ENCODE peak calls at places on chromosomes 11 and 22, in five cellular contexts. A is CD8-positive, alpha-beta T cell; C is effector memory CD4-positive, alpha-beta T cell; U is IMR-90; I is GM23248. D is an unnamed sample. For H3K36me3 and H3K4me1, the result is how much of the 10 kb centered on the place peaks cover.

GRCh38 chr22:37726240-37726887 is 29.5 kb downstream of the TRIOBP start:
- DNase-seq in A (no peak), C (no peak), I (peak), U (peak), D (no peak)

GRCh38 chr22:46917702-46918101 is 155.3 kb downstream of the TBC1D22A start:
- DNase-seq in A (no peak), C (no peak), I (no peak), U (no peak), D (no peak)

GRCh38 chr22:32205974-32206773 is 1.3 kb upstream of the RFPL2 start:
- DNase-seq in C (no peak), U (no peak), I (no peak), A (no peak), D (no peak)

GRCh38 chr22:47152236-47152635 is 389.8 kb downstream of the TBC1D22A start:
- DNase-seq in I (no peak), A (no peak), C (no peak), U (no peak), D (no peak)

GRCh38 chr11:46353706-46354105 is 6.4 kb downstream of the DGKZ start:
- DNase-seq in C (no peak), A (no peak), I (peak), U (peak), D (no peak)

GRCh38 chr22:44368611-44369010 is 55.9 kb upstream of the SHISAL1 start:
- DNase-seq in A (no peak), U (no peak), C (no peak), I (no peak), D (no peak)

GRCh38 chr11:121547574-121547973 is 94.8 kb upstream of the SORL1-AS1 start:
- DNase-seq in I (no peak), A (no peak), C (no peak), U (no peak), D (no peak)

GRCh38 chr11:78351193-78351592 is 66.4 kb downstream of the GAB2 start:
- DNase-seq in U (no peak), A (no peak), I (peak), C (no peak), D (no peak)

GRCh38 chr11:46472662-46472994 is 81.1 kb upstream of the CHRM4 start:
- DNase-seq in A (no peak), C (no peak), I (no peak), U (no peak), D (no peak)

GRCh38 chr11:118295834-118296454 is 8.6 kb upstream of the CD3E start:
- DNase-seq in U (peak), A (peak), C (no peak), I (peak), D (peak)

GRCh38 chr11:109972181-109972715 is 120.9 kb upstream of the ZC3H12C start:
- DNase-seq in U (peak), A (no peak), C (no peak), I (no peak), D (no peak)

GRCh38 chr11:96155627-96156378 is 187.2 kb downstream of the MAML2 start:
- DNase-seq in I (peak), A (no peak), C (no peak), U (peak), D (no peak)

GRCh38 chr11:64924910-64925284 is 408 bp downstream of the PPP2R5B start:
- DNase-seq in C (no peak), A (no peak), I (peak), U (no peak), D (no peak)

GRCh38 chr11:33135216-33135615 is 26.1 kb downstream of the CSTF3 start:
- DNase-seq in I (peak), C (no peak), A (no peak), U (peak), D (no peak)

GRCh38 chr11:66429983-66430602 is 8.6 kb downstream of the MRPL11 start:
- DNase-seq in U (peak), C (peak), I (peak), A (peak), D (peak)

GRCh38 chr22:36853407-36854099 is 7.3 kb upstream of the NCF4 start:
- DNase-seq in C (peak), U (peak), I (peak), A (peak), D (peak)

GRCh38 chr11:12380565-12381325 is 3.4 kb downstream of the PARVA start:
- DNase-seq in U (no peak), I (no peak), C (no peak), A (no peak), D (no peak)

GRCh38 chr11:37525336-37525735 is 927.3 kb upstream of the RAG2 start:
- DNase-seq in C (no peak), U (peak), I (peak), A (no peak), D (no peak)

GRCh38 chr11:27358306-27358705 is 4.7 kb downstream of the CCDC34 start:
- DNase-seq in U (no peak), C (no peak), I (peak), A (no peak), D (no peak)

GRCh38 chr11:120907971-120908370 is 115.9 kb upstream of the TBCEL start:
- DNase-seq in C (no peak), U (no peak), I (no peak), A (no peak), D (no peak)

GRCh38 chr11:105139669-105140068 is at the start of gene CARD18:
- DNase-seq in C (no peak), A (no peak), U (no peak), I (no peak), D (no peak)

GRCh38 chr22:31210830-31211503 is 1.1 kb upstream of the LIMK2 start:
- DNase-seq in A (no peak), U (no peak), C (no peak), I (no peak), D (no peak)

GRCh38 chr11:35235944-35236666 is 97.1 kb downstream of the CD44 start:
- DNase-seq in C (peak), A (peak), I (peak), U (no peak), D (peak)

GRCh38 chr11:128210148-128210940 is 377.0 kb downstream of the ETS1 start:
- DNase-seq in C (no peak), A (no peak), I (peak), U (peak), D (no peak)

GRCh38 chr11:8329961-8330361 is 66.3 kb upstream of the LMO1 start:
- DNase-seq in U (no peak), I (no peak), A (no peak), C (no peak), D (no peak)

GRCh38 chr11:103849366-103849765 is 187.1 kb upstream of the DDI1 start:
- DNase-seq in A (no peak), U (no peak), C (no peak), I (no peak), D (no peak)
- H3K36me3 ChIP-seq in A (under half), U (under half), C (under half), I (under half), D (under half)

DNA sequence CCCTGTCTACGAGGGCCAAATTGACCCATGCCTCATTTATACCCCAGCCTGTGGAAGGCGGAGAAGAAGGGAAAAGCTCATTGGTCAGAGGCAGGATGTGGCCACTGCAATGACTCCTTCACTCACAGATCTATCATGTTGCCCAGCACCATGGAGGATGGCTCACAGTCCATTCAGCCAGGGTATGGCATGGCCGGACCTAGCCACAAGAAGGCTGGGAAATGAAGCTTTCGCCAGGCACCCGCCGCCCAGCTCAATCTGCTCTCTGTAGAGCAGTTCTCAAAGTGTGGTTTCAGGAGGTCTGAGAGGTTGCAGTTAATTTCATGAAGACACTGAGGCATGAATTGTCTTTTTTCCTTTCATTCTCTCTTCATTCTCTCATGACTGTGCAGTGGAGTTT is 40.6 kb upstream of the LINC01488 start:
- DNase-seq in U (no peak), I (no peak), A (no peak), C (no peak), D (no peak)
- H3K4me1 ChIP-seq in U (under half), I (under half), A (under half), C (under half), D (under half)

GRCh38 chr11:1281326-1281973 is 28.0 kb downstream of the TOLLIP start:
- DNase-seq in A (no peak), C (no peak), I (peak), U (no peak), D (no peak)

GRCh38 chr11:1281974-1282365 is 27.5 kb downstream of the TOLLIP start:
- DNase-seq in U (no peak), A (no peak), I (peak), C (no peak), D (no peak)

GRCh38 chr11:1283906-1284305 is 25.5 kb downstream of the TOLLIP start:
- DNase-seq in I (no peak), A (no peak), U (no peak), C (no peak), D (no peak)

GRCh38 chr11:1285316-1285744 is 24.1 kb downstream of the TOLLIP start:
- DNase-seq in U (no peak), I (no peak), A (no peak), C (no peak), D (no peak)

GRCh38 chr11:1283091-1283511 is 26.3 kb downstream of the TOLLIP start:
- DNase-seq in C (no peak), A (no peak), U (no peak), I (no peak), D (no peak)
- H3K36me3 ChIP-seq in C (half or more), A (under half), U (half or more), I (under half), D (under half)

GRCh38 chr11:69317401-69318092 is 23.6 kb downstream of the MYEOV start:
- DNase-seq in I (peak), A (no peak), U (peak), C (no peak), D (no peak)
- H3K4me1 ChIP-seq in I (under half), A (under half), U (under half), C (under half), D (under half)

GRCh38 chr22:29570456-29570855 is 10.5 kb downstream of the NIPSNAP1 start:
- DNase-seq in I (no peak), U (no peak), C (no peak), A (no peak), D (no peak)

GRCh38 chr22:29567338-29567737 is 13.6 kb downstream of the NIPSNAP1 start:
- DNase-seq in C (no peak), I (no peak), A (no peak), U (no peak), D (no peak)

GRCh38 chr22:29570912-29571549 is 9.9 kb downstream of the NIPSNAP1 start:
- DNase-seq in I (no peak), A (no peak), C (no peak), U (no peak), D (no peak)

GRCh38 chr22:29563652-29564460 is 10.3 kb upstream of the THOC5 start:
- DNase-seq in U (no peak), C (no peak), A (no peak), I (no peak), D (no peak)

DNA sequence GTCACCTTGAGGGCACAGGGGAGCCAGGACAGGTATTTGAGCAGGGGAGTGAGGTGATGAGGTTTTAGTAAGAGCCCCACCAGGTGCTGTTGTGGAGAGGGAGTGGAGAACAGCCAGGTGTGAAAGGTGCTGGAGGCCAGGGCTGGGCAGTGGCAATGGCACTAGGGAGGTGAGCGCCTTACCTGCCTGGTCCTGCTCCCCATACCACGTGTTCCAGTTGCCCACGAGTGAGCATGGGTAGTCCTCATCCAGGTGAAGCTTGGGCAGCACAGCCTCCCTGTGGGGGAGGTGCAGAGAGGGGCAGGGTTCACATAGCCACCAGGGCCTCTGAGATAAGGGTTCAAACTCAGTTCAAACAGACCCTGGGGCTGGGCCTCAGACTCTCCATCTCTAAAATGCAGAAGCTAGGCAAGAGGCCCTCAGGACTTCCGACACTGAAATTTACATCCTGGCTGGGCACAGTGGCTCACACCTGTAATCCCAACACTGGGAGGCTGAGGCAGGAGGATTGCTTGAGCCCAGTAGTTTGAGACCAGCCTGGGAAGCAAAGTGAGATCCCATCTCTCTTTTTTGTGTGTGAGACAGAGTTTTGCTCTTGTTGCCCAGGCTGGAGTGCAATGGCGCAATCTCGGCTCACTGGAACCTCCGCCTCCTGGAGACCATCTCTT is 11.8 kb downstream of the NIPSNAP1 start:
- DNase-seq in A (no peak), U (no peak), I (no peak), C (no peak), D (no peak)
- H3K36me3 ChIP-seq in A (under half), U (under half), I (under half), C (under half), D (under half)

GRCh38 chr22:39298194-39298987 is 21.0 kb downstream of the RPL3 start:
- DNase-seq in C (no peak), I (no peak), A (no peak), U (no peak), D (no peak)
- H3K4me1 ChIP-seq in C (under half), I (under half), A (under half), U (under half), D (under half)

D was measured in CD4-positive, alpha-beta memory T cell.